ENCODE peak calls at places on chromosomes 7 and 10, in seven cellular contexts. R, E, Y, Q, M, Z and V are unnamed samples.

GRCh38 chr10:128268015-128268722 is 141.9 kb upstream of the MKI67 start:
- DNase-seq in Z (peak; percentile 8), E (peak; percentile 81), Q (no peak), Y (no peak), R (no peak), M (no peak), V (peak; percentile 57)

GRCh38 chr10:70757856-70758255 is 27.3 kb downstream of the TBATA start:
- DNase-seq in R (peak; percentile 72), Z (no peak), Y (no peak), M (no peak), E (no peak), Q (no peak), V (no peak)

GRCh38 chr7:65239707-65240352 is 133.8 kb upstream of the ZNF92 start:
- DNase-seq in Z (peak; percentile 12), Q (no peak), Y (no peak), E (peak; percentile 89), R (peak; percentile 92), M (no peak), V (peak; percentile 72)

GRCh38 chr10:70430489-70431445 is 10.7 kb downstream of the NODAL start:
- DNase-seq in E (no peak), Z (peak; percentile 99), Q (no peak), R (no peak), Y (peak; percentile 55), M (peak; percentile 89), V (no peak)

GRCh38 chr7:80809545-80809944 is 109.3 kb downstream of the SEMA3C start:
- DNase-seq in R (no peak), M (no peak), Y (no peak), E (no peak), Z (no peak), Q (no peak), V (no peak)

GRCh38 chr10:50421026-50421719 is 169.9 kb upstream of the ASAH2 start:
- DNase-seq in Y (peak; percentile 27), Q (no peak), E (peak; percentile 33), R (no peak), Z (peak; percentile 38), M (peak; percentile 50), V (no peak)

GRCh38 chr7:149125189-149125863 is 798 bp downstream of the ZNF425 start:
- DNase-seq in Z (peak; percentile 15), R (no peak), E (no peak), Y (no peak), M (no peak), Q (no peak), V (no peak)

GRCh38 chr7:132402751-132403245 is 173.5 kb downstream of the PLXNA4 start:
- DNase-seq in Y (no peak), R (peak; percentile 24), M (peak; percentile 32), Z (no peak), Q (no peak), E (no peak), V (no peak)

GRCh38 chr7:31493714-31494181 is 20.1 kb upstream of the ITPRID1 start:
- DNase-seq in M (no peak), R (no peak), Z (no peak), Y (peak; percentile 18), E (no peak), Q (no peak), V (no peak)

GRCh38 chr10:79148452-79149344 is 79.9 kb downstream of the ZMIZ1 start:
- DNase-seq in Z (peak; percentile 53), Q (no peak), E (no peak), Y (peak; percentile 72), R (no peak), M (peak; percentile 84), V (no peak)

GRCh38 chr10:103472005-103472404 is 7.0 kb downstream of the CALHM3 start:
- DNase-seq in R (no peak), Y (peak; percentile 28), E (no peak), Z (no peak), Q (no peak), M (no peak), V (no peak)

GRCh38 chr10:95792874-95793285 is 36.9 kb downstream of the ENTPD1 start:
- DNase-seq in Z (peak; percentile 43), M (peak; percentile 57), E (no peak), Y (no peak), R (no peak), Q (no peak), V (no peak)

GRCh38 chr7:33616752-33617151 is 288.6 kb upstream of the BMPER start:
- DNase-seq in Z (no peak), R (no peak), M (no peak), E (no peak), Y (no peak), Q (no peak), V (no peak)

GRCh38 chr7:33614357-33615132 is 290.8 kb upstream of the BMPER start:
- DNase-seq in M (no peak), Z (no peak), R (no peak), E (no peak), Q (no peak), Y (no peak), V (no peak)

GRCh38 chr7:33610918-33611317 is 294.4 kb upstream of the BMPER start:
- DNase-seq in Y (no peak), E (no peak), R (no peak), M (no peak), Z (no peak), Q (no peak), V (no peak)

GRCh38 chr7:33612434-33612833 is 292.9 kb upstream of the BMPER start:
- DNase-seq in E (no peak), Y (no peak), Z (no peak), Q (no peak), M (no peak), R (no peak), V (no peak)
- TF ChIP-seq CTCF in E (no peak), Y (no peak), Z (no peak), Q (no peak), M (no peak), R (no peak), V (no peak)

GRCh38 chr10:92915892-92916291 is 67.6 kb downstream of the EXOC6 start:
- DNase-seq in E (no peak), R (no peak), Q (no peak), M (no peak), Y (no peak), Z (no peak), V (no peak)

GRCh38 chr10:92913973-92914372 is 65.7 kb downstream of the EXOC6 start:
- DNase-seq in Z (no peak), E (no peak), Q (no peak), R (no peak), Y (no peak), M (no peak), V (no peak)

GRCh38 chr10:92916433-92916832 is 68.1 kb downstream of the EXOC6 start:
- DNase-seq in Q (no peak), E (no peak), M (no peak), R (no peak), Y (no peak), Z (no peak), V (no peak)

GRCh38 chr10:92914478-92915066 is 66.3 kb downstream of the EXOC6 start:
- DNase-seq in Y (peak; percentile 50), R (no peak), M (peak; percentile 67), E (peak; percentile 67), Q (peak; percentile 15), Z (peak; percentile 47), V (peak; percentile 29)
- TF ChIP-seq CTCF in Y (peak; percentile 50), R (peak; percentile 58), M (peak; percentile 39), E (peak; percentile 71), Q (peak; percentile 88), Z (peak; percentile 89), V (peak; percentile 76)

GRCh38 chr7:54080525-54080924 is 461.6 kb upstream of the VSTM2A start:
- DNase-seq in Q (no peak), E (no peak), M (no peak), Z (no peak), Y (no peak), R (no peak), V (no peak)
- TF ChIP-seq CTCF in Q (no peak), E (no peak), M (no peak), Z (no peak), Y (no peak), R (no peak), V (no peak)

GRCh38 chr10:97888641-97889262 is 39.1 kb downstream of the GOLGA7B start:
- DNase-seq in Z (peak; percentile 37), Q (no peak), M (no peak), R (no peak), E (no peak), Y (peak; percentile 19), V (no peak)
- TF ChIP-seq CTCF in Z (no peak), Q (no peak), M (no peak), R (no peak), E (no peak), Y (no peak), V (no peak)

DNA sequence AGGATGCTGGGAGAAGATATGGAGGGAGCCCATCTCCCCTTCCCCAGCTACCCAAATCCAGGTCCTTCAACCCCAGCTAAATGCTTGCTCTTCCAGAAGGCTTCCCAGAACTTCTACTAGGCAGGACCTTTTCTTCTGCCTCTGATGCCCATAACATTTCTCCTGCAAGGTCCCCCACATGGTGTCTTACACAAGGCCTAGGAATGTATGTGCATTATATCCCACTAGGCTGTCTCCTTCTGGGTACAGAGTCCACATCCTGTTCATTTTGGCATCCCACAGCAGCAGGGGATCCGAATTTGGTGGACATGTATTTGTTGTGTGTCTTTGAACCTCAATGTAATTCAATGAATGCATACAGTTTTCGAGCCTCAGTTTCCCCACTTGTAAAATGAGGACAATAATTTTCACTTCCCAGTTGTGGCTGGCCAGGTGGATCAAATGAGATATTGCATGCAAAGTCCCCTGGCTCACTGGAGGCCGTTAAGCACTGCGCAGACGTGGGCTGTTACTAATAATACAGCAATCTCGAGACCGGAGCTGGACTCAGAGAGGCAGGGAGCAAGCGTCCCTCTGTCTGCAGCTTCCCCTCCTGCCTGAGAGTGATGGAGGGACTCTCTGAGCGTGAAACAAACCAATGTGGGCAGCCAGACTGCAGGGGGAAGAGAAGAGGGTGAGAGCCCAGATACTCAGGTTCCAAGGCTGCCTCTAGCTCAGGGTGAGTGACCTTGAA is 18.6 kb upstream of the YWHAG start:
- DNase-seq in M (peak; percentile 45), Z (no peak), Q (no peak), R (no peak), E (no peak), Y (no peak), V (no peak)
- TF ChIP-seq CTCF in M (no peak), Z (no peak), Q (no peak), R (no peak), E (no peak), Y (no peak), V (no peak)

DNA sequence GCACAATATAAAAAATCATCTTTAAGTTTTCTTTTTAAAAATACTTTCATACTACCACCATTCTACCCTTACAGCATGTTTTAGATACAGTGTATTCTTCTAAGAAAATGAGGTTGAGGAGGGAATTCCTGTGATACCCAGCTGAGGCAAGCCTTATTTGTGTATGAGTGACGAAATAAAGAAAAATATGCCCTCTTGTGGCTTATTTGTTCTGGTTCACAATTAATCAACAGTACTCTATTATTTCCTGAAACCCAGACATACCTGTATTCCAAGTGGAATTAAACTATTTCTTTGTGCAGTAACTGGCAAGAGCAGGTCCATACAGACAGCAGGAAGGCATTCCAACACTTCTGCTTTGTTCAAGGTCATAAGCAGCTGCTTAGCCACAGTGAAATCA is 4.5 kb upstream of the SEMA3D start:
- DNase-seq in E (no peak), M (no peak), R (no peak), Z (peak; percentile 50), Y (no peak), Q (no peak), V (no peak)
- TF ChIP-seq CTCF in E (no peak), M (no peak), R (no peak), Z (peak; percentile 28), Y (no peak), Q (no peak), V (peak; percentile 35)